ENCODE peak calls at places on chromosomes 11 and 22, in four cellular contexts. I is A549; Y is CD8-positive, alpha-beta memory T cell; P is mucosa of descending colon. U is an unnamed sample.

GRCh38 chr11:97738751-97739150 is 1282.0 kb upstream of the CNTN5 start:
- DNase-seq in I (no peak), Y (no peak), P (no peak), U (no peak)

GRCh38 chr11:26607725-26608506 is 35.9 kb upstream of the MUC15 start:
- DNase-seq in I (no peak), Y (no peak), P (no peak), U (no peak)

GRCh38 chr11:126929186-126930085 is 71.1 kb downstream of the KIRREL3 start:
- DNase-seq in I (no peak), Y (no peak), P (no peak), U (no peak)

GRCh38 chr11:13094930-13095687 is 86.0 kb downstream of the RASSF10 start:
- DNase-seq in I (no peak), Y (no peak), P (no peak), U (no peak)

GRCh38 chr22:23154461-23154860 is 9.2 kb downstream of the RAB36 start:
- DNase-seq in I (no peak), Y (no peak), P (no peak), U (no peak)

GRCh38 chr11:78318733-78319132 is 98.9 kb downstream of the GAB2 start:
- DNase-seq in I (no peak), Y (no peak), P (no peak), U (no peak)

GRCh38 chr22:48785792-48786678 is 1041.6 kb downstream of the BRD1 start:
- DNase-seq in I (no peak), Y (no peak), P (no peak), U (no peak)

GRCh38 chr11:116732740-116733385 is 39.9 kb downstream of the BUD13 start:
- DNase-seq in I (peak; percentile 67), Y (peak; percentile 35), P (peak; percentile 61), U (no peak)

GRCh38 chr11:102950622-102951081 is 4.9 kb downstream of the MMP13 start:
- DNase-seq in I (no peak), Y (no peak), P (no peak), U (no peak)

GRCh38 chr22:23767673-23768548 is at the start of gene CHCHD10:
- DNase-seq in I (peak; percentile 65), Y (peak; percentile 68), P (peak; percentile 92), U (peak; percentile 73)

GRCh38 chr11:63556404-63556803 is 6.8 kb downstream of the PLAAT2 start:
- DNase-seq in I (no peak), Y (no peak), P (no peak), U (no peak)

GRCh38 chr22:43377486-43377995 is 34.3 kb upstream of the MPPED1 start:
- DNase-seq in I (no peak), Y (no peak), P (no peak), U (no peak)

GRCh38 chr11:95891423-95892177 is 32.3 kb downstream of the MTMR2 start:
- DNase-seq in I (no peak), Y (no peak), P (no peak), U (no peak)

GRCh38 chr22:49586873-49587272 is 240.8 kb downstream of the BRD1 start:
- DNase-seq in I (no peak), Y (no peak), P (no peak), U (no peak)

GRCh38 chr11:123063396-123064267 is 1.7 kb upstream of the HSPA8 start:
- DNase-seq in I (no peak), Y (no peak), P (peak; percentile 45), U (peak; percentile 62)

GRCh38 chr22:31139066-31139465 is 1.2 kb downstream of the PLA2G3 start:
- DNase-seq in I (no peak), Y (no peak), P (no peak), U (no peak)

GRCh38 chr22:26401726-26402125 is 27.3 kb upstream of the ASPHD2 start:
- DNase-seq in I (no peak), Y (no peak), P (no peak), U (no peak)

GRCh38 chr11:122038543-122038942 is 77.5 kb downstream of the BLID start:
- DNase-seq in I (no peak), Y (no peak), P (no peak), U (no peak)

GRCh38 chr22:36467042-36467810 is 14.2 kb downstream of the TXN2 start:
- DNase-seq in I (no peak), Y (no peak), P (peak; percentile 71), U (no peak)

GRCh38 chr11:117985953-117986887 is at the start of gene IL10RA:
- DNase-seq in I (peak; percentile 71), Y (peak; percentile 82), P (peak; percentile 93), U (peak; percentile 95)

GRCh38 chr11:122671270-122671906 is 15.9 kb downstream of the UBASH3B start:
- DNase-seq in I (no peak), Y (no peak), P (no peak), U (no peak)

GRCh38 chr22:20750461-20751184 is 23.3 kb upstream of the SERPIND1 start:
- DNase-seq in I (peak; percentile 22), Y (no peak), P (no peak), U (no peak)

GRCh38 chr11:279966-280761 is 2.0 kb downstream of the NLRP6 start:
- DNase-seq in I (no peak), Y (no peak), P (peak; percentile 74), U (peak; percentile 40)
- H3K4me3 ChIP-seq in I (peak overlapping the region; percentile 33), Y (peak overlapping the region; percentile 70), P (no peak overlapping the region), U (peak overlapping the region; percentile 75)

GRCh38 chr22:38869663-38870062 is 2.4 kb downstream of the CBX6 start:
- DNase-seq in I (no peak), Y (no peak), P (no peak), U (no peak)
- H3K4me1 ChIP-seq in I (peaks cover 23% of the 10 kb centered on the region), Y (peaks cover 44% of the 10 kb centered on the region), P (peaks cover 16% of the 10 kb centered on the region), U (peaks cover 34% of the 10 kb centered on the region)

GRCh38 chr11:84412862-84413261 is 1126.7 kb upstream of the CCDC90B start:
- DNase-seq in I (no peak), Y (no peak), P (no peak), U (no peak)
- H3K4me3 ChIP-seq in I (no peak overlapping the region), Y (no peak overlapping the region), P (no peak overlapping the region), U (no peak overlapping the region)

GRCh38 chr22:45550416-45550815 is 47.7 kb downstream of the FBLN1 start:
- DNase-seq in I (no peak), Y (no peak), P (no peak), U (no peak)

GRCh38 chr22:45552580-45553332 is 50.1 kb downstream of the FBLN1 start:
- DNase-seq in I (no peak), Y (no peak), P (peak; percentile 55), U (no peak)

GRCh38 chr22:45552017-45552411 is 49.3 kb downstream of the FBLN1 start:
- DNase-seq in I (no peak), Y (peak; percentile 6), P (no peak), U (no peak)

GRCh38 chr22:45550891-45551290 is 48.2 kb downstream of the FBLN1 start:
- DNase-seq in I (no peak), Y (no peak), P (no peak), U (no peak)

GRCh38 chr22:45551310-45552016 is 48.8 kb downstream of the FBLN1 start:
- DNase-seq in I (no peak), Y (no peak), P (no peak), U (no peak)
- H3K4me1 ChIP-seq in I (peaks cover 44% of the 10 kb centered on the region), Y (no peaks in the 10 kb centered on the region), P (peaks cover 5% of the 10 kb centered on the region), U (no peaks in the 10 kb centered on the region)

DNA sequence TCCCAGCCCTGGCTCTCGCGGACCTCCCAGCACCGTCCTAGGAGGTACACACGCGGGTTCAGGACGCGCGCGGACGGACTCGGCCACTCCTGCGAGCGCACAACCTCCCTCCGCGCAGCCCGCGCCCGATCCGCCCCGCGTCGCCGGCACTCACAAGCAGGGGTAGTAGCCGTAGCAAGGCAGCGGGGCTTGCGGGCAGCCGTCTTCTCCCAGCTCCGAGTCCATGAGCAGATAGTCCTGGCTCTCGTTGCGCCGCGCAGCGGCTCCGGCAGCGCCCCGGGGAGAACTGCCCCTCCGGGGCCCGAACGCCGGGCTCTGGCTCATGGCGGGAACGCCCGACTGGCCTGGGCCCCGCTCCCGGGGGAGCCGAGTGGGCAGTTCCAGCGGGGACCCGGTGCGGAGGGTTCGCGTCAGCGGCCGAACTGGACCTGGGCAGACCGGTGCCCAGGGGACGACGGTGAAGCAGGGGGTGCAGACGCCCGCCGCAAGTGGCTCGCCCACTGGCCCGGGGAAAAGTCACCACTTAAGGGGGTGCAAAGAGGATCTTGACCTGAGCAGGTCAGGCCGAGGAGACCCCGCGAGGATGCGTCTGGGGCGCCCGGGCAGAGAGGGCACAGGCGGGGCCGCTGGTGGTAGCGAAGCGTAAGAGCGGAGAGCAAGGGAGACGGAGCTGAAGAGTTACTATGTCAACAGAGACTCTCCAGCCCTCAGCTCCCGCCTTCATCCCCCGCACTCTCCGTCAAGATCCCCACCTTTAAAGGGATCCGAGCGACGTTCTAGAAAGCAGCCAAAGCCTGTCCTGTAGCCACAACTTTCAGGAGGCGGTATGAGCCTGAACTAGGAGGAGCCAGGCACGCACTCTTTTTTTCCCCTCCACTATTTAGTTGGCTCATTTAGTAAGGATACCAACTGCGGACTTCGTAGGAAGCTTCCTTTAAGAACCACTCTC is at the start of gene TRPC6:
- DNase-seq in I (peak; percentile 33), Y (no peak), P (peak; percentile 24), U (no peak)
- H3K4me3 ChIP-seq in I (peak within 1 kb of the TSS; percentile 71), Y (no peak within 1 kb of the TSS), P (no peak within 1 kb of the TSS), U (no peak within 1 kb of the TSS)

DNA sequence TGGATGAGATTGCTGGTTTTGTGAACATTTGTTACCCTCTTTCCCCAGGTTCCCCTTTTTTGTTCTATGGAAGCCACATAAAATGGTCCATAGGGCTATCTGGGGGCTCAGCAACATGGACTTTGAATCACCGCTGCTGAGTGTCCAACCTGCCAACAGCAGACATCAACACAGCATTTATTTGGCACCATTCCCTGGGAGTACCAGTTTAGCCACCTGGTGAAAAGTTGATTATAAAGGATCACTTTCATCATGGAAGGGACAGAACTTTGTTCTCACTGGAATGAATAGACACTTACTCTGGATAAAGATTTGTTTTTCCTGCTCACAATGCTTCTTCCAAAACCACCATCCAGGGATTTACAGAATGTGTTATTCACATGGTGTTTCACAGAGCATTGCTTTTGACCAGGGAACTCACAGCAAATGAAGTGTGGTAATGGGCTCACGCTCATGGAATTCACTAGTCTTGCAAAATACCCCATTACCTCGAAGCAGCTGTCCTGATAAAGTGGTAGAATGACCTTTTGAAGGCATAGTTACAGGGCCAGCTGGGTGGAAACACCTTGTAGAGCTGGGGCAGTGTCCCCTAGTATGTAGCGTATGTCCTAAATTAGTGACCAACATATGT is 43.9 kb downstream of the ADM start:
- DNase-seq in I (no peak), Y (no peak), P (no peak), U (no peak)
- H3K4me1 ChIP-seq in I (peaks cover 33% of the 10 kb centered on the region), Y (no peaks in the 10 kb centered on the region), P (no peaks in the 10 kb centered on the region), U (no peaks in the 10 kb centered on the region)

GRCh38 chr11:79708319-79708928 is 267.6 kb upstream of the TENM4 start:
- DNase-seq in I (peak; percentile 3), Y (no peak), P (peak; percentile 14), U (no peak)
- H3K4me3 ChIP-seq in I (no peak overlapping the region), Y (no peak overlapping the region), P (no peak overlapping the region), U (no peak overlapping the region)

DNA sequence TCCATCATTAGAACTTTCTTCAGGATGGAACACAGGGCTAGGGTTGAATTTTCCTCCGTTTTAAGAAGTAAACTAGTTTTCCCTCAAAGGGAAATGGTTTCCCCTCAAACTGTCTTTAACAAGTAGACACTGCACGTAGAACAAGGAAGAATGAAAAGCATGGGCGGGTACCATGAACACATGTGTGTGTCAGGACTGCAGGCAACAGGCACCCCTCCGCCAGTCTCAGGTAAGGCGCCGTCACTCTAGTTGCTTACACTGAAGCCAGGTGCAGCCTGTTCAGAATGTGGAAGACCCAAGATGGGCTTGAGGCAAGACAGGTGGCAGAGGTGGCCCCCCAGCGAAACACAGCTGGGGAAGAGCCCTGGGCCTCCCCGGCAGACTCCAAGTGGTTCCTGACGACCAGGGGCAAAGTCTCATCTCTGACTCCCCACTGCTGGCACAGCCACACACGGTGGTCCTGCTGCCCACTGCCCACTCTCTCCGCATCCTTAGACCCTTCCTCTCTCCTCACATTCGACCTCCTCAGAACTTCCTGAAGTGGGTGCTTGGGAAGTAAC is 25.4 kb upstream of the MOB2 start:
- DNase-seq in I (no peak), Y (no peak), P (no peak), U (no peak)
- H3K4me1 ChIP-seq in I (peaks cover 7% of the 10 kb centered on the region), Y (peaks cover 20% of the 10 kb centered on the region), P (peaks cover 10% of the 10 kb centered on the region), U (peaks cover 16% of the 10 kb centered on the region)

U was measured in naive thymus-derived CD4-positive, alpha-beta T cell.